ENCODE peak calls at places on chromosomes 3 and 15, in five cellular contexts. One of them, this sample, is unnamed.

GRCh38 chr3:125684199-125684598 is 88.9 kb upstream of the OSBPL11 start:
- DNase-seq in transverse colon: no peak
- DNase-seq in AG04449: no peak
- DNase-seq in pancreas: no peak
- DNase-seq in psoas muscle: no peak
- DNase-seq in this sample: no peak

GRCh38 chr3:178381971-178382370 is 154.3 kb upstream of the KCNMB2 start:
- DNase-seq in transverse colon: no peak
- DNase-seq in AG04449: no peak
- DNase-seq in pancreas: no peak
- DNase-seq in psoas muscle: no peak
- DNase-seq in this sample: no peak

GRCh38 chr15:86877171-86877631 is 797.5 kb downstream of the AGBL1 start:
- DNase-seq in transverse colon: no peak
- DNase-seq in AG04449: no peak
- DNase-seq in pancreas: no peak
- DNase-seq in psoas muscle: peak; percentile 55
- DNase-seq in this sample: no peak

GRCh38 chr3:129812589-129812988 is 80.9 kb downstream of the TMCC1 start:
- DNase-seq in transverse colon: no peak
- DNase-seq in AG04449: no peak
- DNase-seq in pancreas: no peak
- DNase-seq in psoas muscle: no peak
- DNase-seq in this sample: no peak

GRCh38 chr3:49339947-49340800 is at the start of gene USP4:
- DNase-seq in transverse colon: peak; percentile 95
- DNase-seq in AG04449: no peak
- DNase-seq in pancreas: peak; percentile 90
- DNase-seq in psoas muscle: peak; percentile 94
- DNase-seq in this sample: peak; percentile 70

GRCh38 chr3:14430706-14431470 is 28.5 kb downstream of the SLC6A6 start:
- DNase-seq in transverse colon: no peak
- DNase-seq in AG04449: no peak
- DNase-seq in pancreas: no peak
- DNase-seq in psoas muscle: no peak
- DNase-seq in this sample: no peak

GRCh38 chr3:7306900-7307299 is 446.0 kb downstream of the GRM7 start:
- DNase-seq in transverse colon: no peak
- DNase-seq in AG04449: no peak
- DNase-seq in pancreas: no peak
- DNase-seq in psoas muscle: no peak
- DNase-seq in this sample: no peak

GRCh38 chr15:85485956-85486567 is 105.7 kb downstream of the AKAP13 start:
- DNase-seq in transverse colon: peak; percentile 59
- DNase-seq in AG04449: no peak
- DNase-seq in pancreas: peak; percentile 35
- DNase-seq in psoas muscle: no peak
- DNase-seq in this sample: peak; percentile 56

GRCh38 chr3:47664519-47664918 is 85.9 kb upstream of the CSPG5 start:
- DNase-seq in transverse colon: no peak
- DNase-seq in AG04449: no peak
- DNase-seq in pancreas: no peak
- DNase-seq in psoas muscle: no peak
- DNase-seq in this sample: no peak

GRCh38 chr3:190581041-190581501 is 67.2 kb downstream of the IL1RAP start:
- DNase-seq in transverse colon: no peak
- DNase-seq in AG04449: no peak
- DNase-seq in pancreas: no peak
- DNase-seq in psoas muscle: no peak
- DNase-seq in this sample: no peak

GRCh38 chr3:65503776-65504175 is 534.9 kb downstream of the MAGI1 start:
- DNase-seq in transverse colon: no peak
- DNase-seq in AG04449: no peak
- DNase-seq in pancreas: no peak
- DNase-seq in psoas muscle: no peak
- DNase-seq in this sample: no peak

GRCh38 chr3:179921500-179921899 is 115.2 kb downstream of the PEX5L start:
- DNase-seq in transverse colon: no peak
- DNase-seq in AG04449: no peak
- DNase-seq in pancreas: no peak
- DNase-seq in psoas muscle: no peak
- DNase-seq in this sample: no peak

GRCh38 chr3:159208080-159208479 is 406.2 kb downstream of the MFSD1 start:
- DNase-seq in transverse colon: no peak
- DNase-seq in AG04449: no peak
- DNase-seq in pancreas: no peak
- DNase-seq in psoas muscle: no peak
- DNase-seq in this sample: no peak

GRCh38 chr3:130906374-130906995 is 12.6 kb downstream of the ATP2C1 start:
- DNase-seq in transverse colon: no peak
- DNase-seq in AG04449: no peak
- DNase-seq in pancreas: no peak
- DNase-seq in psoas muscle: no peak
- DNase-seq in this sample: no peak

GRCh38 chr3:195774917-195775316 is 36.8 kb downstream of the MUC4 start:
- DNase-seq in transverse colon: peak; percentile 22
- DNase-seq in AG04449: no peak
- DNase-seq in pancreas: no peak
- DNase-seq in psoas muscle: peak; percentile 80
- DNase-seq in this sample: no peak

GRCh38 chr3:115806501-115806900 is 183.2 kb downstream of the GAP43 start:
- DNase-seq in transverse colon: no peak
- DNase-seq in AG04449: no peak
- DNase-seq in pancreas: no peak
- DNase-seq in psoas muscle: no peak
- DNase-seq in this sample: no peak

GRCh38 chr3:129040039-129040336 is 20.6 kb upstream of the GP9 start:
- DNase-seq in transverse colon: no peak
- DNase-seq in AG04449: no peak
- DNase-seq in pancreas: no peak
- DNase-seq in psoas muscle: no peak
- DNase-seq in this sample: no peak

GRCh38 chr3:144053121-144053520 is 81.5 kb downstream of the DIPK2A start:
- DNase-seq in transverse colon: no peak
- DNase-seq in AG04449: peak; percentile 40
- DNase-seq in pancreas: no peak
- DNase-seq in psoas muscle: no peak
- DNase-seq in this sample: no peak

GRCh38 chr3:37986479-37987314 is 3.9 kb upstream of the VILL start:
- DNase-seq in transverse colon: peak; percentile 93
- DNase-seq in AG04449: no peak
- DNase-seq in pancreas: peak; percentile 95
- DNase-seq in psoas muscle: no peak
- DNase-seq in this sample: no peak

GRCh38 chr3:58164199-58164879 is 46.4 kb downstream of the DNASE1L3 start:
- DNase-seq in transverse colon: no peak
- DNase-seq in AG04449: no peak
- DNase-seq in pancreas: peak; percentile 94
- DNase-seq in psoas muscle: no peak
- DNase-seq in this sample: no peak

GRCh38 chr3:53238881-53239280 is 16.9 kb downstream of the TKT start:
- DNase-seq in transverse colon: no peak
- DNase-seq in AG04449: no peak
- DNase-seq in pancreas: no peak
- DNase-seq in psoas muscle: no peak
- DNase-seq in this sample: no peak

GRCh38 chr3:38313685-38314084 is 31.6 kb downstream of the SLC22A14 start:
- DNase-seq in transverse colon: no peak
- DNase-seq in AG04449: no peak
- DNase-seq in pancreas: no peak
- DNase-seq in psoas muscle: no peak
- DNase-seq in this sample: no peak

GRCh38 chr3:45807645-45808540 is 11.6 kb upstream of the SLC6A20 start:
- DNase-seq in transverse colon: no peak
- DNase-seq in AG04449: no peak
- DNase-seq in pancreas: no peak
- DNase-seq in psoas muscle: no peak
- DNase-seq in this sample: no peak

GRCh38 chr15:90818251-90819210 is 49.9 kb upstream of the FURIN start:
- DNase-seq in transverse colon: no peak
- DNase-seq in AG04449: no peak
- DNase-seq in pancreas: no peak
- DNase-seq in psoas muscle: no peak
- DNase-seq in this sample: no peak

GRCh38 chr3:114332342-114333179 is 38.7 kb downstream of the TIGIT start:
- DNase-seq in transverse colon: no peak
- DNase-seq in AG04449: no peak
- DNase-seq in pancreas: no peak
- DNase-seq in psoas muscle: no peak
- DNase-seq in this sample: no peak

GRCh38 chr15:79372428-79372827 is 59.7 kb upstream of the MINAR1 start:
- DNase-seq in transverse colon: no peak
- DNase-seq in AG04449: no peak
- DNase-seq in pancreas: no peak
- DNase-seq in psoas muscle: no peak
- DNase-seq in this sample: no peak

GRCh38 chr15:98997312-98997711 is 10.3 kb downstream of the PGPEP1L start:
- DNase-seq in transverse colon: no peak
- DNase-seq in AG04449: no peak
- DNase-seq in pancreas: no peak
- DNase-seq in psoas muscle: no peak
- DNase-seq in this sample: no peak

GRCh38 chr15:83077487-83078230 is 10.6 kb upstream of the BTBD1 start:
- DNase-seq in transverse colon: no peak
- DNase-seq in AG04449: no peak
- DNase-seq in pancreas: no peak
- DNase-seq in psoas muscle: no peak
- DNase-seq in this sample: no peak

GRCh38 chr3:40453933-40454332 is 3.2 kb upstream of the RPL14 start:
- DNase-seq in transverse colon: no peak
- DNase-seq in AG04449: no peak
- DNase-seq in pancreas: no peak
- DNase-seq in psoas muscle: no peak
- DNase-seq in this sample: no peak

GRCh38 chr3:69084326-69084667 is 440 bp upstream of the ARL6IP5 start:
- DNase-seq in transverse colon: no peak
- DNase-seq in AG04449: no peak
- DNase-seq in pancreas: peak; percentile 24
- DNase-seq in psoas muscle: no peak
- DNase-seq in this sample: no peak

GRCh38 chr3:69081583-69082262 is 1.6 kb upstream of the UBA3 start:
- DNase-seq in transverse colon: no peak
- DNase-seq in AG04449: no peak
- DNase-seq in pancreas: no peak
- DNase-seq in psoas muscle: no peak
- DNase-seq in this sample: no peak

GRCh38 chr3:69084668-69085542 is at the start of gene ARL6IP5:
- DNase-seq in transverse colon: peak; percentile 95
- DNase-seq in AG04449: peak; percentile 58
- DNase-seq in pancreas: peak; percentile 90
- DNase-seq in psoas muscle: peak; percentile 97
- DNase-seq in this sample: peak; percentile 83

GRCh38 chr3:69080233-69080644 is at the start of gene UBA3:
- DNase-seq in transverse colon: peak; percentile 95
- DNase-seq in AG04449: no peak
- DNase-seq in pancreas: peak; percentile 89
- DNase-seq in psoas muscle: peak; percentile 94
- DNase-seq in this sample: no peak

DNA sequence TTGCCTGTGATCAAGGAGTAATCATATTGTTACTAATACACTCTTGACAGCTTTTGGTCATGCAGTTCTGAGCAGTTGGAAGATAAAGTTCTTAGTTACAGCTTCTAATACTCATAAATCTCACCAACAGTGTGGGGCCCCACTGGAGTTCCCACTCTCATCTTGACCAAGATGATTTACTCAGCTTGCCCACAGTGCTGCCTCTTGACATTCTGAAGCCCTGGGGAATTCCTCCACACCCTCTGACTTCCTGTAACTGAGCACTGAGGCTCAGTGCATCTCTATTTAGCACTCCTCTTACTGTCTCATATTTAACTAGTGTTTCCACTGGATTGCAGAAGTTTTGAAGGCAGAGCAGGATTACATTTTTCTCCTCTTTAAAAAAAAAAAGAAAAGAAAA is 1.9 kb upstream of the ARL6IP5 start:
- DNase-seq in transverse colon: peak; percentile 51
- DNase-seq in AG04449: peak; percentile 50
- DNase-seq in pancreas: no peak
- DNase-seq in psoas muscle: no peak
- DNase-seq in this sample: no peak
- H3K4me3 ChIP-seq in transverse colon: no peak overlapping the region
- H3K4me3 ChIP-seq in AG04449: no peak overlapping the region
- H3K4me3 ChIP-seq in pancreas: no peak overlapping the region
- H3K4me3 ChIP-seq in psoas muscle: peak overlapping the region; percentile 90
- H3K4me3 ChIP-seq in this sample: no peak overlapping the region

GRCh38 chr15:52566889-52567288 is 1.9 kb downstream of the ARPP19 start:
- DNase-seq in transverse colon: no peak
- DNase-seq in AG04449: no peak
- DNase-seq in pancreas: no peak
- DNase-seq in psoas muscle: no peak
- DNase-seq in this sample: no peak

GRCh38 chr15:52567886-52568568 is 803 bp downstream of the ARPP19 start:
- DNase-seq in transverse colon: peak; percentile 61
- DNase-seq in AG04449: no peak
- DNase-seq in pancreas: peak; percentile 55
- DNase-seq in psoas muscle: peak; percentile 61
- DNase-seq in this sample: no peak

GRCh38 chr15:52563499-52564060 is 5.2 kb downstream of the ARPP19 start:
- DNase-seq in transverse colon: no peak
- DNase-seq in AG04449: no peak
- DNase-seq in pancreas: no peak
- DNase-seq in psoas muscle: no peak
- DNase-seq in this sample: no peak

GRCh38 chr15:52569244-52569585 is 385 bp upstream of the ARPP19 start:
- DNase-seq in transverse colon: no peak
- DNase-seq in AG04449: no peak
- DNase-seq in pancreas: no peak
- DNase-seq in psoas muscle: no peak
- DNase-seq in this sample: no peak

GRCh38 chr15:52568569-52569243 is at the start of gene ARPP19:
- DNase-seq in transverse colon: peak; percentile 93
- DNase-seq in AG04449: peak; percentile 31
- DNase-seq in pancreas: peak; percentile 90
- DNase-seq in psoas muscle: peak; percentile 95
- DNase-seq in this sample: peak; percentile 76
- TF ChIP-seq CTCF in transverse colon: no peak
- TF ChIP-seq CTCF in AG04449: peak; percentile 10
- TF ChIP-seq CTCF in pancreas: no peak
- TF ChIP-seq CTCF in psoas muscle: no peak
- TF ChIP-seq CTCF in this sample: no peak

DNA sequence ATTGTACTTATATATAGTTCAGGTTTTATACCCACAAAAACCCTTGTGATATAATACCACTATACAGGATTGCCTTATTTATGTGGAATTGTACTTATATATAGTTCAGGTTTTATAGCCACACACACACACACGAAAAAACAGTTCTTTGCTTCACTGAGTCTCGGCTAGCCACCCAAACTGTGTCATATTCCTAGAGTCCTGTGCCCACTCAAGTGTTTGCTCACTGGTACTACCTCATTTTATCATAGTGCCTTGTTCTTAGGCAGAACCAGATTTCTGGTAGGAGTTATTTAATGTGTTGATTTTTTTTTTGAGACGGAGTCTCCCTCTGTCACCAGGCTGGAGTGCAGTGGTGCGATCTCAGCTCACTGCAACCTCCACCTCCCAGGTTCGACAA is 12.5 kb downstream of the RASA2 start:
- DNase-seq in transverse colon: no peak
- DNase-seq in AG04449: no peak
- DNase-seq in pancreas: no peak
- DNase-seq in psoas muscle: no peak
- DNase-seq in this sample: no peak
- H3K4me3 ChIP-seq in transverse colon: no peak overlapping the region
- H3K4me3 ChIP-seq in AG04449: no peak overlapping the region
- H3K4me3 ChIP-seq in pancreas: no peak overlapping the region
- H3K4me3 ChIP-seq in psoas muscle: no peak overlapping the region
- H3K4me3 ChIP-seq in this sample: no peak overlapping the region

GRCh38 chr3:164004205-164004604 is 1074.1 kb downstream of the SI start:
- DNase-seq in transverse colon: no peak
- DNase-seq in AG04449: no peak
- DNase-seq in pancreas: no peak
- DNase-seq in psoas muscle: no peak
- DNase-seq in this sample: no peak
- TF ChIP-seq CTCF in transverse colon: no peak
- TF ChIP-seq CTCF in AG04449: no peak
- TF ChIP-seq CTCF in pancreas: no peak
- TF ChIP-seq CTCF in psoas muscle: no peak
- TF ChIP-seq CTCF in this sample: no peak